ENCODE peak calls at places on chromosomes 5 and 9, in ten cellular contexts. U, B, H, N, T, I, L, P, V and S are unnamed samples.

GRCh38 chr5:27020965-27021364 is 17.4 kb downstream of the CDH9 start:
- DNase-seq in H (no peak), P (no peak), L (peak), B (no peak), I (no peak), U (no peak), N (no peak), T (peak), V (peak), S (no peak)

GRCh38 chr9:84990416-84990815 is 320.9 kb downstream of the NTRK2 start:
- DNase-seq in V (no peak), N (no peak), U (no peak), T (peak), B (no peak), L (no peak), I (no peak), H (no peak), P (no peak), S (no peak)

GRCh38 chr5:82862247-82862646 is 214.9 kb downstream of the TMEM167A start:
- DNase-seq in I (no peak), L (no peak), H (no peak), P (no peak), B (no peak), V (peak), U (no peak), T (no peak), N (no peak), S (no peak)

GRCh38 chr9:127369428-127369827 is 27.5 kb upstream of the SLC2A8 start:
- DNase-seq in N (no peak), B (no peak), L (no peak), I (peak), T (no peak), H (no peak), V (no peak), P (no peak), U (no peak), S (no peak)

GRCh38 chr5:118675247-118675646 is 313.1 kb downstream of the DTWD2 start:
- DNase-seq in N (no peak), P (no peak), V (no peak), H (no peak), I (no peak), L (no peak), T (no peak), U (no peak), B (no peak), S (no peak)

GRCh38 chr5:57386958-57387357 is 95.7 kb downstream of the ACTBL2 start:
- DNase-seq in H (no peak), B (no peak), L (peak), T (peak), V (no peak), P (no peak), I (no peak), U (no peak), N (no peak), S (no peak)

GRCh38 chr5:11385901-11386293 is 518.3 kb downstream of the CTNND2 start:
- DNase-seq in P (no peak), N (no peak), L (no peak), T (no peak), V (peak), H (no peak), B (no peak), U (no peak), I (no peak), S (no peak)

GRCh38 chr5:149782900-149783586 is 52.9 kb downstream of the PPARGC1B start:
- DNase-seq in B (no peak), L (no peak), U (no peak), P (no peak), T (no peak), I (no peak), N (no peak), V (no peak), H (no peak), S (no peak)

GRCh38 chr9:34072868-34073590 is 24.3 kb upstream of the UBAP2 start:
- DNase-seq in N (peak), B (no peak), L (peak), T (peak), V (peak), H (peak), P (peak), U (peak), I (no peak), S (no peak)

GRCh38 chr5:106254784-106255183 is 1416.0 kb downstream of the EFNA5 start:
- DNase-seq in U (no peak), N (no peak), I (no peak), H (no peak), B (no peak), P (no peak), L (no peak), T (no peak), V (no peak), S (no peak)

GRCh38 chr5:96699186-96699820 is 37.1 kb downstream of the CAST start:
- DNase-seq in H (no peak), B (no peak), T (peak), N (no peak), L (no peak), V (peak), I (no peak), U (no peak), P (no peak), S (no peak)

GRCh38 chr9:95090871-95091573 is 226.5 kb downstream of the FANCC start:
- DNase-seq in U (peak), V (no peak), T (no peak), P (no peak), I (no peak), B (no peak), H (no peak), N (no peak), L (no peak), S (no peak)

GRCh38 chr5:139104577-139105271 is 93.4 kb downstream of the SIL1 start:
- DNase-seq in H (peak), P (peak), N (peak), V (peak), U (no peak), L (no peak), T (no peak), I (no peak), B (no peak), S (no peak)